ENCODE peak calls at places on chromosomes 1 and 21, in ten cellular contexts. X, V, S, K, F, M, W, G, Q and P are unnamed samples.
A peak's percentile ranks its signal among the peaks of the same experiment; 100 is the strongest.

GRCh38 chr1:25204797-25205441 is 27.4 kb downstream of the SYF2 start:
- DNase-seq in X (no peak), V (no peak), S (no peak), K (no peak), F (peak; percentile 22), M (peak; percentile 58), W (no peak), G (no peak), Q (no peak), P (peak; percentile 30)

GRCh38 chr1:36553591-36554417 is 71.1 kb upstream of the CSF3R start:
- DNase-seq in X (peak; percentile 24), V (peak; percentile 60), S (peak; percentile 85), K (peak; percentile 65), F (peak; percentile 52), M (peak; percentile 25), W (peak; percentile 40), G (no peak), Q (peak; percentile 57), P (peak; percentile 61)

GRCh38 chr21:44000360-44000759 is 11.7 kb upstream of the TRAPPC10 start:
- DNase-seq in X (no peak), V (no peak), S (no peak), K (no peak), F (no peak), M (no peak), W (no peak), G (no peak), Q (no peak), P (no peak)

GRCh38 chr1:14612281-14612680 is 13.8 kb downstream of the KAZN start:
- DNase-seq in X (no peak), V (no peak), S (no peak), K (no peak), F (no peak), M (no peak), W (no peak), G (no peak), Q (no peak), P (no peak)

GRCh38 chr21:32560896-32561295 is 24.4 kb downstream of the TCP10L start:
- DNase-seq in X (no peak), V (no peak), S (no peak), K (no peak), F (no peak), M (no peak), W (no peak), G (no peak), Q (no peak), P (no peak)

GRCh38 chr1:50603274-50604271 is 180.3 kb upstream of the DMRTA2 start:
- DNase-seq in X (no peak), V (no peak), S (no peak), K (no peak), F (no peak), M (peak; percentile 69), W (no peak), G (no peak), Q (no peak), P (peak; percentile 20)

GRCh38 chr1:215517441-215517891 is 49.6 kb upstream of the KCTD3 start:
- DNase-seq in X (no peak), V (no peak), S (no peak), K (no peak), F (peak; percentile 17), M (peak; percentile 91), W (no peak), G (no peak), Q (no peak), P (no peak)

GRCh38 chr1:176826265-176826664 is 338.2 kb downstream of the ASTN1 start:
- DNase-seq in X (no peak), V (no peak), S (no peak), K (no peak), F (no peak), M (no peak), W (no peak), G (no peak), Q (no peak), P (no peak)

GRCh38 chr1:170063109-170063826 is 11.2 kb downstream of the KIFAP3 start:
- DNase-seq in X (no peak), V (no peak), S (no peak), K (no peak), F (no peak), M (peak; percentile 26), W (no peak), G (no peak), Q (no peak), P (no peak)

DNA sequence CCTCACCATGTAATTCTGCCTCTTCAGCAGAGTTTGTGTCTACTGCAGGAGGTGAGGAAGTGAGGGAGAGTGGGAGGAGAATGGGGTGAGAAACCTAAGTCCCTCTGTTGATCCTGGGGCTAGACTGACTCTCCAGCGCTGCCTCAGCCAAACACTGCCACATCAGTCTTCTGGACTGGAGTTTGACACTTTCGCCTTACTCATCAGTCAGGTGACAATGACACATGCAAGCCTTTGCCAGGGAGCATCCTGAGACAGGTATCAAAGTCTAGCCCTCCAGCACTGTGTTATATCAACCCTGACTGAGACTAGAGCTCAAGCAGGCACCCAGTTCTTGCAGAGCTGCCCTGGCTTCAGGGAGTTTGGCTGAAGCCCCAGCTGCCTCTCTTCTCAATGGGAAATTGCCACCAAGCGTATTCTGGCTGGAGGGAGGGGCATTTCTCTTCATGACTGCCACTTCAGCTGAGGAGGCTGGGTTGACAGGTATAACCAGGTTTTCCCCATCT is 33.3 kb upstream of the SUCO start:
- DNase-seq in X (no peak), V (peak; percentile 51), S (peak; percentile 87), K (peak; percentile 67), F (peak; percentile 42), M (no peak), W (peak; percentile 79), G (no peak), Q (peak; percentile 31), P (peak; percentile 6)
- TF ChIP-seq POLR2A in X (no peak), V (no peak), S (no peak), K (peak; percentile 46), F (no peak), M (no peak), W (no peak), G (no peak), Q (no peak), P (no peak)

DNA sequence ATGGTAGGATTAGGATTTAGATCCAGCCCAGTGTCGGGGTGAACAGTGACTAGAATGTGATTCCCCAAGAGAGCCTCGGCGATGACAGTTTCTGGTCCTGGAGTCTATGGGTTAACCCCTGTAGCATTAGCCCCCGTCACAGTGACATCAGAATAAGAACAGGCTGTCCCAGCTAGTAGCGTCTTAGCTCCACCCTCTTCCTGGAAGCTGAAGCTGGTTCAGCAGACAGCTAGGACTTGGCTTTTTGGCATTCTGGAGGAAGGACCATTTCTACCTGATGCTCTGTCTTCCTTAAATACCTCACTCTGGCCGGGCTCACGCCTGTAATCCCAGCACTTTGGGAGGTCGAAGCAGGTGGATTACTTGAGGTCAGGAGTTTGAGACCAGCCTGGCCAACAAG is 5.0 kb downstream of the NDUFS2 start:
- DNase-seq in X (no peak), V (peak; percentile 22), S (no peak), K (no peak), F (peak; percentile 91), M (peak; percentile 72), W (no peak), G (no peak), Q (peak; percentile 74), P (no peak)
- TF ChIP-seq POLR2A in X (no peak), V (no peak), S (no peak), K (peak; percentile 43), F (peak; percentile 36), M (no peak), W (no peak), G (no peak), Q (no peak), P (no peak)

GRCh38 chr1:150213170-150214098 is 22.5 kb downstream of the ANP32E start:
- DNase-seq in X (peak; percentile 90), V (peak; percentile 96), S (peak; percentile 99), K (peak; percentile 96), F (peak; percentile 97), M (peak; percentile 84), W (peak; percentile 97), G (peak; percentile 85), Q (peak; percentile 98), P (peak; percentile 71)
- TF ChIP-seq POLR2A in X (peak; percentile 4), V (peak; percentile 81), S (no peak), K (peak; percentile 43), F (peak; percentile 27), M (peak; percentile 26), W (no peak), G (no peak), Q (no peak), P (peak; percentile 41)

GRCh38 chr1:34865573-34865972 is 6.0 kb upstream of the SMIM12 start:
- DNase-seq in X (no peak), V (no peak), S (no peak), K (no peak), F (no peak), M (no peak), W (no peak), G (no peak), Q (no peak), P (no peak)

GRCh38 chr1:34864759-34865158 is 5.2 kb upstream of the SMIM12 start:
- DNase-seq in X (no peak), V (no peak), S (no peak), K (no peak), F (no peak), M (no peak), W (no peak), G (no peak), Q (no peak), P (no peak)

GRCh38 chr1:34866762-34867109 is 7.2 kb upstream of the SMIM12 start:
- DNase-seq in X (no peak), V (no peak), S (no peak), K (no peak), F (no peak), M (no peak), W (no peak), G (no peak), Q (no peak), P (no peak)

GRCh38 chr1:34867421-34867820 is 7.9 kb upstream of the SMIM12 start:
- DNase-seq in X (no peak), V (no peak), S (no peak), K (no peak), F (no peak), M (no peak), W (no peak), G (no peak), Q (peak; percentile 39), P (no peak)

DNA sequence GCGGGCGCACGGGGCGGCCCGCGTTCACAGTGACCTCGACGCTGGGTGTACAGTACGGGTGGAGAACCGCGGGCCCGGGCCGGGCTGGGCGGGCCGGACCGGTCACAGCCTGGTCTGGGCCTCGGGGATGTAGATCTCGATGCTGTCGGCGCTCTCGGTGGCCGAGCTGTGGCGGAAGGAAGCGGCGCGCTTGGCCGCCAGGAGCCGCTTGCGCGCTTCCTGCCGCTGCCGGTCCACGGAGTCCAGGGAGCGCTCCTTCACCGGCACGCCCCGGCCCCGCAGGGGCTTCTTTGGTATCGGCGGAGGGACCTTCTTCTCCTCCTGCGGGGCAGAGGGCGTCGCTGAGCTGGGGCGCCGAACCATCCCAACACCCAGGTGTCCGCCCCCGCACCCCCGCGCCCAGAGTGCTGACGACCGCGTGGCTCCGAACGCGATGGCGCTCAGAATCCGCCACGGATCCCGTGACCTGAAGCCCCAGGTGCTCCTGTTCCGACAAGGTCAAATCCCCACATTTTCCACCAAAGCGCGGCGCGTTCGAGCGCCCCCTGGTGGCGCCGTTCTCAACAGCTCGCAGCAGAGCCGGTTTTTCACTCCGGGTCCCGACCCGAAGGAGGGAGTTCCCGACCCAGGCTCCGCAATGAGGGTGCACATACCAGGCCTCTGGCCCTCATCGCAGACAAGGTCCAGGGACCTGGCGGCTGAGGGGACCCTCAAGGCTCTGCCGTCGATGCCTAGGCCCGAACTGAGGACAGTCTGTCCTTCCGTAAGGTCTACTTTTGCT is 6.6 kb upstream of the SMIM12 start:
- DNase-seq in X (peak; percentile 84), V (peak; percentile 91), S (peak; percentile 98), K (peak; percentile 89), F (peak; percentile 84), M (peak; percentile 53), W (peak; percentile 88), G (peak; percentile 25), Q (peak; percentile 88), P (peak; percentile 90)
- TF ChIP-seq POLR2A in X (no peak), V (peak; percentile 72), S (no peak), K (peak; percentile 43), F (peak; percentile 27), M (no peak), W (no peak), G (no peak), Q (no peak), P (no peak)